ENCODE peak calls at places on chromosomes 1 and 21, in eight cellular contexts. H is mucosa of descending colon, L is cardiac fibroblast, T is A673, C is heart right ventricle, N is foreskin fibroblast, S is kidney, W is psoas muscle. I is an unnamed sample.

GRCh38 chr1:206735553-206736031 is 35.0 kb upstream of the IL19 start:
- DNase-seq in H (no peak), L (peak; percentile 64), T (no peak), C (no peak), N (no peak), S (no peak), W (no peak), I (no peak)

GRCh38 chr1:5990913-5991783 is 1.1 kb downstream of the NPHP4 start:
- DNase-seq in H (peak; percentile 47), L (peak; percentile 34), T (no peak), C (peak; percentile 55), N (no peak), S (peak; percentile 85), W (no peak), I (peak; percentile 87)

GRCh38 chr1:228900099-228900965 is 165.1 kb downstream of the RHOU start:
- DNase-seq in H (peak; percentile 29), L (peak; percentile 21), T (no peak), C (no peak), N (no peak), S (no peak), W (peak; percentile 69), I (no peak)

GRCh38 chr21:44509539-44509938 is 30.5 kb downstream of the KRTAP10-1 start:
- DNase-seq in H (peak; percentile 75), L (no peak), T (no peak), C (peak; percentile 82), N (no peak), S (peak; percentile 63), W (no peak), I (no peak)

GRCh38 chr1:245019904-245020486 is 134.8 kb upstream of the KIF26B start:
- DNase-seq in H (no peak), L (no peak), T (no peak), C (no peak), N (no peak), S (no peak), W (no peak), I (no peak)

GRCh38 chr1:218498061-218498938 is 153.2 kb downstream of the TGFB2 start:
- DNase-seq in H (no peak), L (no peak), T (no peak), C (no peak), N (peak; percentile 65), S (no peak), W (no peak), I (no peak)

GRCh38 chr1:178485467-178486098 is 11.2 kb downstream of the CLEC20A start:
- DNase-seq in H (no peak), L (no peak), T (peak; percentile 19), C (no peak), N (no peak), S (no peak), W (no peak), I (no peak)

GRCh38 chr1:4767308-4767707 is 112.9 kb downstream of the AJAP1 start:
- DNase-seq in H (no peak), L (no peak), T (no peak), C (no peak), N (no peak), S (no peak), W (no peak), I (no peak)

GRCh38 chr1:151372411-151372934 is at the start of gene SELENBP1:
- DNase-seq in H (peak; percentile 98), L (peak; percentile 92), T (no peak), C (peak; percentile 82), N (peak; percentile 71), S (peak; percentile 93), W (peak; percentile 89), I (peak; percentile 77)

GRCh38 chr1:62144238-62144831 is 50.3 kb upstream of the L1TD1 start:
- DNase-seq in H (peak; percentile 55), L (peak; percentile 71), T (peak; percentile 77), C (no peak), N (peak; percentile 40), S (no peak), W (no peak), I (peak; percentile 64)

GRCh38 chr1:112790920-112791722 is 76.0 kb upstream of the PPM1J start:
- DNase-seq in H (no peak), L (peak; percentile 23), T (peak; percentile 94), C (no peak), N (no peak), S (no peak), W (no peak), I (no peak)

GRCh38 chr21:34803792-34804440 is 135.1 kb downstream of the CLIC6 start:
- DNase-seq in H (no peak), L (no peak), T (no peak), C (no peak), N (no peak), S (no peak), W (no peak), I (no peak)

GRCh38 chr1:234561322-234561721 is 48.7 kb downstream of the IRF2BP2 start:
- DNase-seq in H (no peak), L (no peak), T (no peak), C (no peak), N (no peak), S (no peak), W (no peak), I (no peak)

GRCh38 chr1:175034775-175035174 is 11.6 kb upstream of the MRPS14 start:
- DNase-seq in H (no peak), L (no peak), T (no peak), C (no peak), N (no peak), S (no peak), W (no peak), I (no peak)

GRCh38 chr1:89041055-89041707 is 18.5 kb upstream of the GBP3 start:
- DNase-seq in H (no peak), L (peak; percentile 46), T (no peak), C (no peak), N (peak; percentile 43), S (no peak), W (no peak), I (no peak)

GRCh38 chr1:83959824-83960441 is 39.0 kb downstream of the TTLL7 start:
- DNase-seq in H (no peak), L (peak; percentile 25), T (no peak), C (no peak), N (peak; percentile 40), S (no peak), W (no peak), I (no peak)

GRCh38 chr1:33661791-33662190 is 189.3 kb downstream of the ZSCAN20 start:
- DNase-seq in H (peak; percentile 4), L (no peak), T (no peak), C (no peak), N (no peak), S (no peak), W (no peak), I (no peak)

GRCh38 chr1:185074307-185074706 is 28.9 kb downstream of the RNF2 start:
- DNase-seq in H (no peak), L (no peak), T (no peak), C (no peak), N (no peak), S (no peak), W (no peak), I (no peak)

GRCh38 chr1:165383067-165383466 is 26.6 kb upstream of the LMX1A start:
- DNase-seq in H (no peak), L (peak; percentile 65), T (no peak), C (peak; percentile 42), N (peak; percentile 48), S (no peak), W (peak; percentile 92), I (no peak)

GRCh38 chr1:48692235-48692634 is 84.5 kb downstream of the BEND5 start:
- DNase-seq in H (no peak), L (no peak), T (no peak), C (no peak), N (no peak), S (peak; percentile 50), W (no peak), I (no peak)

GRCh38 chr1:48693674-48694347 is 82.9 kb downstream of the BEND5 start:
- DNase-seq in H (no peak), L (no peak), T (peak; percentile 15), C (no peak), N (no peak), S (no peak), W (no peak), I (no peak)

GRCh38 chr1:48697066-48697707 is 79.5 kb downstream of the BEND5 start:
- DNase-seq in H (peak; percentile 78), L (peak; percentile 41), T (peak; percentile 69), C (peak; percentile 58), N (no peak), S (no peak), W (peak; percentile 72), I (peak; percentile 71)

GRCh38 chr1:48691429-48692001 is 85.2 kb downstream of the BEND5 start:
- DNase-seq in H (no peak), L (no peak), T (no peak), C (no peak), N (no peak), S (peak; percentile 22), W (no peak), I (no peak)

DNA sequence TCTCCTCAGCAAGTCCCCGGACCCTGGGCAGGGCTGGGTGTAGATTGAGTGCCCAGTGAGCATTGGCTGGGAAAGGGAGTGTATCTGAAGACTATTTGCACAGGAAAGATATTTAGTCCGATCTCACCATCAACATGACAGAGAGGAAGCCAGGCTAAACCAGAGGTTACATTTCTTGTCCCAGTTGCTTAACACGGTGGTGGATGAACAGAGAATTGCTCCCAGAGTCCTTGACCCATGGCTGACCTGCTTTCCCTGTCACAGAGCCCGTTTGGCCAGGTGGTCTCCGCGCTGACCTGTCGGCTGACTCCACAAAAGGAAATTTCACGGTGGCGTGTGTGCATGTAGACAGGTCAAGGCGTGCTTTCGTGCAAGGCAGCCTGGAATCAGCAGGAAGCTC is 83.5 kb downstream of the BEND5 start:
- DNase-seq in H (no peak), L (no peak), T (no peak), C (no peak), N (no peak), S (no peak), W (no peak), I (no peak)
- TF ChIP-seq CTCF in H (no peak), L (no peak), T (no peak), C (no peak), N (no peak), S (no peak), W (no peak), I (no peak)

GRCh38 chr1:35032384-35032739 is 617 bp upstream of the ZMYM6 start:
- DNase-seq in H (no peak), L (no peak), T (no peak), C (no peak), N (no peak), S (no peak), W (no peak), I (no peak)
- H3K4me3 ChIP-seq in H (no peak overlapping the region), L (peak overlapping the region; percentile 94), T (peak overlapping the region; percentile 69), C (peak overlapping the region; percentile 60), N (peak overlapping the region; percentile 98), S (peak overlapping the region; percentile 99), W (peak overlapping the region; percentile 91), I (no peak overlapping the region)

DNA sequence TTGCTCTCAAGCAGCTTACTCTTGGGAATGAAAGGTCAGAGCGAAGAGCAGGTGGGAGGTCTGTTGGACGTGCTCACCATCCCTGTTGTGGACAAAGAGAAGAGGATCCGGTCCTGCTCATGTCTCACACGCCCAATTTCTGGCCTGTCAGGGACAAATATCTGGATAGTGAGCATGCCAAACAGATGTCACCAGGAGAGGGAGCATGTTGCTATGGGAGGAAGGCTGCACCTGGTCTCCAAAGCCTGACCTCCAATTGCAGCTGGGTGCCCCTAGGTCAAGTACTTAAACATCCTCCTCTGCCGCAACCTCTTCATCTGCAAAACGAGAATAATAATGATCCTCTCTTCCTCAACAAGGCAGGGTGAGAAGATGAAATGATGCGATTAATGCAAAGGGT is 53.4 kb downstream of the DMRTA2 start:
- DNase-seq in H (peak; percentile 6), L (no peak), T (no peak), C (no peak), N (no peak), S (no peak), W (no peak), I (peak; percentile 37)
- TF ChIP-seq CTCF in H (no peak), L (peak; percentile 23), T (peak; percentile 49), C (no peak), N (peak; percentile 4), S (no peak), W (no peak), I (peak; percentile 46)

GRCh38 chr1:51733793-51734522 is 117.1 kb downstream of the OSBPL9 start:
- DNase-seq in H (no peak), L (peak; percentile 16), T (no peak), C (no peak), N (no peak), S (no peak), W (no peak), I (no peak)
- H3K4me3 ChIP-seq in H (no peak overlapping the region), L (no peak overlapping the region), T (no peak overlapping the region), C (no peak overlapping the region), N (no peak overlapping the region), S (peak overlapping the region; percentile 12), W (no peak overlapping the region), I (no peak overlapping the region)